ENCODE peak calls at places on chromosomes 6 and 20, in four cellular contexts. One of them, this sample, is unnamed.

GRCh38 chr6:27505209-27506027 is 32.5 kb upstream of the ZNF184 start:
- DNase-seq in stimulated activated CD8-positive, alpha-beta memory T cell treated with anti-CD3 and anti-CD28 coated beads, Interleukin-7, amount 100 ng/mL, for 1 hour: peak
- DNase-seq in stimulated activated CD4-positive, alpha-beta T cell treated with anti-CD3 and anti-CD28 coated beads, Interleukin-15, amount 100 ng/mL, for 1 hour: no peak
- DNase-seq in Caco-2: peak
- DNase-seq in this sample: no peak

GRCh38 chr6:137571854-137572253 is 77.7 kb upstream of the OLIG3 start:
- DNase-seq in stimulated activated CD8-positive, alpha-beta memory T cell treated with anti-CD3 and anti-CD28 coated beads, Interleukin-7, amount 100 ng/mL, for 1 hour: peak
- DNase-seq in stimulated activated CD4-positive, alpha-beta T cell treated with anti-CD3 and anti-CD28 coated beads, Interleukin-15, amount 100 ng/mL, for 1 hour: peak
- DNase-seq in Caco-2: peak
- DNase-seq in this sample: no peak

GRCh38 chr20:12049125-12049524 is 131.4 kb downstream of the BTBD3 start:
- DNase-seq in stimulated activated CD8-positive, alpha-beta memory T cell treated with anti-CD3 and anti-CD28 coated beads, Interleukin-7, amount 100 ng/mL, for 1 hour: no peak
- DNase-seq in stimulated activated CD4-positive, alpha-beta T cell treated with anti-CD3 and anti-CD28 coated beads, Interleukin-15, amount 100 ng/mL, for 1 hour: no peak
- DNase-seq in Caco-2: no peak
- DNase-seq in this sample: no peak

GRCh38 chr20:46801003-46801702 is 91.7 kb downstream of the SLC2A10 start:
- DNase-seq in stimulated activated CD8-positive, alpha-beta memory T cell treated with anti-CD3 and anti-CD28 coated beads, Interleukin-7, amount 100 ng/mL, for 1 hour: no peak
- DNase-seq in stimulated activated CD4-positive, alpha-beta T cell treated with anti-CD3 and anti-CD28 coated beads, Interleukin-15, amount 100 ng/mL, for 1 hour: no peak
- DNase-seq in Caco-2: no peak
- DNase-seq in this sample: no peak

GRCh38 chr6:127366281-127367022 is 23.0 kb upstream of the ECHDC1 start:
- DNase-seq in stimulated activated CD8-positive, alpha-beta memory T cell treated with anti-CD3 and anti-CD28 coated beads, Interleukin-7, amount 100 ng/mL, for 1 hour: no peak
- DNase-seq in stimulated activated CD4-positive, alpha-beta T cell treated with anti-CD3 and anti-CD28 coated beads, Interleukin-15, amount 100 ng/mL, for 1 hour: no peak
- DNase-seq in Caco-2: no peak
- DNase-seq in this sample: no peak

GRCh38 chr6:26268659-26269402 is 96.2 kb upstream of the BTN3A2 start:
- DNase-seq in stimulated activated CD8-positive, alpha-beta memory T cell treated with anti-CD3 and anti-CD28 coated beads, Interleukin-7, amount 100 ng/mL, for 1 hour: no peak
- DNase-seq in stimulated activated CD4-positive, alpha-beta T cell treated with anti-CD3 and anti-CD28 coated beads, Interleukin-15, amount 100 ng/mL, for 1 hour: no peak
- DNase-seq in Caco-2: peak
- DNase-seq in this sample: no peak

GRCh38 chr20:5504061-5504739 is 187.4 kb upstream of the PROKR2 start:
- DNase-seq in stimulated activated CD8-positive, alpha-beta memory T cell treated with anti-CD3 and anti-CD28 coated beads, Interleukin-7, amount 100 ng/mL, for 1 hour: no peak
- DNase-seq in stimulated activated CD4-positive, alpha-beta T cell treated with anti-CD3 and anti-CD28 coated beads, Interleukin-15, amount 100 ng/mL, for 1 hour: no peak
- DNase-seq in Caco-2: no peak
- DNase-seq in this sample: no peak

GRCh38 chr6:142387997-142388815 is 86.4 kb downstream of the ADGRG6 start:
- DNase-seq in stimulated activated CD8-positive, alpha-beta memory T cell treated with anti-CD3 and anti-CD28 coated beads, Interleukin-7, amount 100 ng/mL, for 1 hour: no peak
- DNase-seq in stimulated activated CD4-positive, alpha-beta T cell treated with anti-CD3 and anti-CD28 coated beads, Interleukin-15, amount 100 ng/mL, for 1 hour: no peak
- DNase-seq in Caco-2: peak
- DNase-seq in this sample: no peak

GRCh38 chr6:151763938-151764680 is 43.4 kb upstream of the ESR1 start:
- DNase-seq in stimulated activated CD8-positive, alpha-beta memory T cell treated with anti-CD3 and anti-CD28 coated beads, Interleukin-7, amount 100 ng/mL, for 1 hour: no peak
- DNase-seq in stimulated activated CD4-positive, alpha-beta T cell treated with anti-CD3 and anti-CD28 coated beads, Interleukin-15, amount 100 ng/mL, for 1 hour: peak
- DNase-seq in Caco-2: peak
- DNase-seq in this sample: no peak

GRCh38 chr6:48744948-48745347 is 634.0 kb upstream of the PTCHD4 start:
- DNase-seq in stimulated activated CD8-positive, alpha-beta memory T cell treated with anti-CD3 and anti-CD28 coated beads, Interleukin-7, amount 100 ng/mL, for 1 hour: no peak
- DNase-seq in stimulated activated CD4-positive, alpha-beta T cell treated with anti-CD3 and anti-CD28 coated beads, Interleukin-15, amount 100 ng/mL, for 1 hour: no peak
- DNase-seq in Caco-2: no peak
- DNase-seq in this sample: no peak

GRCh38 chr6:133547136-133547535 is 306.0 kb downstream of the EYA4 start:
- DNase-seq in stimulated activated CD8-positive, alpha-beta memory T cell treated with anti-CD3 and anti-CD28 coated beads, Interleukin-7, amount 100 ng/mL, for 1 hour: no peak
- DNase-seq in stimulated activated CD4-positive, alpha-beta T cell treated with anti-CD3 and anti-CD28 coated beads, Interleukin-15, amount 100 ng/mL, for 1 hour: no peak
- DNase-seq in Caco-2: no peak
- DNase-seq in this sample: no peak

GRCh38 chr6:11329841-11330765 is 97.6 kb upstream of the NEDD9 start:
- DNase-seq in stimulated activated CD8-positive, alpha-beta memory T cell treated with anti-CD3 and anti-CD28 coated beads, Interleukin-7, amount 100 ng/mL, for 1 hour: no peak
- DNase-seq in stimulated activated CD4-positive, alpha-beta T cell treated with anti-CD3 and anti-CD28 coated beads, Interleukin-15, amount 100 ng/mL, for 1 hour: no peak
- DNase-seq in Caco-2: no peak
- DNase-seq in this sample: no peak

GRCh38 chr20:53575481-53576194 is 18.0 kb downstream of the ZNF217 start:
- DNase-seq in stimulated activated CD8-positive, alpha-beta memory T cell treated with anti-CD3 and anti-CD28 coated beads, Interleukin-7, amount 100 ng/mL, for 1 hour: no peak
- DNase-seq in stimulated activated CD4-positive, alpha-beta T cell treated with anti-CD3 and anti-CD28 coated beads, Interleukin-15, amount 100 ng/mL, for 1 hour: no peak
- DNase-seq in Caco-2: no peak
- DNase-seq in this sample: no peak

GRCh38 chr6:136113736-136114173 is 136.4 kb downstream of the MTFR2 start:
- DNase-seq in stimulated activated CD8-positive, alpha-beta memory T cell treated with anti-CD3 and anti-CD28 coated beads, Interleukin-7, amount 100 ng/mL, for 1 hour: no peak
- DNase-seq in stimulated activated CD4-positive, alpha-beta T cell treated with anti-CD3 and anti-CD28 coated beads, Interleukin-15, amount 100 ng/mL, for 1 hour: no peak
- DNase-seq in Caco-2: peak
- DNase-seq in this sample: no peak

GRCh38 chr6:167550936-167551633 is 226.2 kb downstream of the TTLL2 start:
- DNase-seq in stimulated activated CD8-positive, alpha-beta memory T cell treated with anti-CD3 and anti-CD28 coated beads, Interleukin-7, amount 100 ng/mL, for 1 hour: no peak
- DNase-seq in stimulated activated CD4-positive, alpha-beta T cell treated with anti-CD3 and anti-CD28 coated beads, Interleukin-15, amount 100 ng/mL, for 1 hour: no peak
- DNase-seq in Caco-2: no peak
- DNase-seq in this sample: no peak

GRCh38 chr20:7406671-7407070 is 533.6 kb downstream of the HAO1 start:
- DNase-seq in stimulated activated CD8-positive, alpha-beta memory T cell treated with anti-CD3 and anti-CD28 coated beads, Interleukin-7, amount 100 ng/mL, for 1 hour: no peak
- DNase-seq in stimulated activated CD4-positive, alpha-beta T cell treated with anti-CD3 and anti-CD28 coated beads, Interleukin-15, amount 100 ng/mL, for 1 hour: no peak
- DNase-seq in Caco-2: no peak
- DNase-seq in this sample: no peak

GRCh38 chr6:137882225-137882961 is 15.3 kb downstream of the TNFAIP3 start:
- DNase-seq in stimulated activated CD8-positive, alpha-beta memory T cell treated with anti-CD3 and anti-CD28 coated beads, Interleukin-7, amount 100 ng/mL, for 1 hour: no peak
- DNase-seq in stimulated activated CD4-positive, alpha-beta T cell treated with anti-CD3 and anti-CD28 coated beads, Interleukin-15, amount 100 ng/mL, for 1 hour: no peak
- DNase-seq in Caco-2: no peak
- DNase-seq in this sample: no peak

GRCh38 chr20:37711987-37712961 is 18.4 kb downstream of the CTNNBL1 start:
- DNase-seq in stimulated activated CD8-positive, alpha-beta memory T cell treated with anti-CD3 and anti-CD28 coated beads, Interleukin-7, amount 100 ng/mL, for 1 hour: no peak
- DNase-seq in stimulated activated CD4-positive, alpha-beta T cell treated with anti-CD3 and anti-CD28 coated beads, Interleukin-15, amount 100 ng/mL, for 1 hour: no peak
- DNase-seq in Caco-2: no peak
- DNase-seq in this sample: no peak

GRCh38 chr6:32146287-32146686 is 5.5 kb downstream of the PRRT1 start:
- DNase-seq in stimulated activated CD8-positive, alpha-beta memory T cell treated with anti-CD3 and anti-CD28 coated beads, Interleukin-7, amount 100 ng/mL, for 1 hour: no peak
- DNase-seq in stimulated activated CD4-positive, alpha-beta T cell treated with anti-CD3 and anti-CD28 coated beads, Interleukin-15, amount 100 ng/mL, for 1 hour: no peak
- DNase-seq in Caco-2: no peak
- DNase-seq in this sample: no peak

GRCh38 chr6:75213112-75213511 is 7.3 kb upstream of the COL12A1 start:
- DNase-seq in stimulated activated CD8-positive, alpha-beta memory T cell treated with anti-CD3 and anti-CD28 coated beads, Interleukin-7, amount 100 ng/mL, for 1 hour: no peak
- DNase-seq in stimulated activated CD4-positive, alpha-beta T cell treated with anti-CD3 and anti-CD28 coated beads, Interleukin-15, amount 100 ng/mL, for 1 hour: no peak
- DNase-seq in Caco-2: no peak
- DNase-seq in this sample: no peak

GRCh38 chr20:32474009-32474716 is 111.0 kb downstream of the NOL4L start:
- DNase-seq in stimulated activated CD8-positive, alpha-beta memory T cell treated with anti-CD3 and anti-CD28 coated beads, Interleukin-7, amount 100 ng/mL, for 1 hour: no peak
- DNase-seq in stimulated activated CD4-positive, alpha-beta T cell treated with anti-CD3 and anti-CD28 coated beads, Interleukin-15, amount 100 ng/mL, for 1 hour: no peak
- DNase-seq in Caco-2: peak
- DNase-seq in this sample: no peak

GRCh38 chr6:148203970-148204369 is 138.7 kb upstream of the SASH1 start:
- DNase-seq in stimulated activated CD8-positive, alpha-beta memory T cell treated with anti-CD3 and anti-CD28 coated beads, Interleukin-7, amount 100 ng/mL, for 1 hour: peak
- DNase-seq in stimulated activated CD4-positive, alpha-beta T cell treated with anti-CD3 and anti-CD28 coated beads, Interleukin-15, amount 100 ng/mL, for 1 hour: peak
- DNase-seq in Caco-2: no peak
- DNase-seq in this sample: no peak

GRCh38 chr6:141229296-141229695 is 903.4 kb upstream of the GJE1 start:
- DNase-seq in stimulated activated CD8-positive, alpha-beta memory T cell treated with anti-CD3 and anti-CD28 coated beads, Interleukin-7, amount 100 ng/mL, for 1 hour: no peak
- DNase-seq in stimulated activated CD4-positive, alpha-beta T cell treated with anti-CD3 and anti-CD28 coated beads, Interleukin-15, amount 100 ng/mL, for 1 hour: no peak
- DNase-seq in Caco-2: no peak
- DNase-seq in this sample: no peak

GRCh38 chr6:33173228-33174180 is 18.8 kb downstream of the COL11A2 start:
- DNase-seq in stimulated activated CD8-positive, alpha-beta memory T cell treated with anti-CD3 and anti-CD28 coated beads, Interleukin-7, amount 100 ng/mL, for 1 hour: no peak
- DNase-seq in stimulated activated CD4-positive, alpha-beta T cell treated with anti-CD3 and anti-CD28 coated beads, Interleukin-15, amount 100 ng/mL, for 1 hour: no peak
- DNase-seq in Caco-2: no peak
- DNase-seq in this sample: no peak

GRCh38 chr20:23232679-23233308 is 117.8 kb upstream of the NXT1 start:
- DNase-seq in stimulated activated CD8-positive, alpha-beta memory T cell treated with anti-CD3 and anti-CD28 coated beads, Interleukin-7, amount 100 ng/mL, for 1 hour: no peak
- DNase-seq in stimulated activated CD4-positive, alpha-beta T cell treated with anti-CD3 and anti-CD28 coated beads, Interleukin-15, amount 100 ng/mL, for 1 hour: no peak
- DNase-seq in Caco-2: peak
- DNase-seq in this sample: no peak

GRCh38 chr6:94956910-94957309 is 620.4 kb upstream of the MANEA start:
- DNase-seq in stimulated activated CD8-positive, alpha-beta memory T cell treated with anti-CD3 and anti-CD28 coated beads, Interleukin-7, amount 100 ng/mL, for 1 hour: no peak
- DNase-seq in stimulated activated CD4-positive, alpha-beta T cell treated with anti-CD3 and anti-CD28 coated beads, Interleukin-15, amount 100 ng/mL, for 1 hour: no peak
- DNase-seq in Caco-2: no peak
- DNase-seq in this sample: no peak

GRCh38 chr6:37713529-37714119 is 15.9 kb upstream of the MDGA1 start:
- DNase-seq in stimulated activated CD8-positive, alpha-beta memory T cell treated with anti-CD3 and anti-CD28 coated beads, Interleukin-7, amount 100 ng/mL, for 1 hour: no peak
- DNase-seq in stimulated activated CD4-positive, alpha-beta T cell treated with anti-CD3 and anti-CD28 coated beads, Interleukin-15, amount 100 ng/mL, for 1 hour: no peak
- DNase-seq in Caco-2: no peak
- DNase-seq in this sample: no peak

GRCh38 chr20:24657878-24658620 is 188.6 kb downstream of the SYNDIG1 start:
- DNase-seq in stimulated activated CD8-positive, alpha-beta memory T cell treated with anti-CD3 and anti-CD28 coated beads, Interleukin-7, amount 100 ng/mL, for 1 hour: no peak
- DNase-seq in stimulated activated CD4-positive, alpha-beta T cell treated with anti-CD3 and anti-CD28 coated beads, Interleukin-15, amount 100 ng/mL, for 1 hour: no peak
- DNase-seq in Caco-2: no peak
- DNase-seq in this sample: no peak

GRCh38 chr6:158629376-158630221 is 14.9 kb downstream of the DYNLT1 start:
- DNase-seq in stimulated activated CD8-positive, alpha-beta memory T cell treated with anti-CD3 and anti-CD28 coated beads, Interleukin-7, amount 100 ng/mL, for 1 hour: no peak
- DNase-seq in stimulated activated CD4-positive, alpha-beta T cell treated with anti-CD3 and anti-CD28 coated beads, Interleukin-15, amount 100 ng/mL, for 1 hour: no peak
- DNase-seq in Caco-2: no peak
- DNase-seq in this sample: no peak

GRCh38 chr6:82875573-82876185 is 190.0 kb downstream of the UBE3D start:
- DNase-seq in stimulated activated CD8-positive, alpha-beta memory T cell treated with anti-CD3 and anti-CD28 coated beads, Interleukin-7, amount 100 ng/mL, for 1 hour: no peak
- DNase-seq in stimulated activated CD4-positive, alpha-beta T cell treated with anti-CD3 and anti-CD28 coated beads, Interleukin-15, amount 100 ng/mL, for 1 hour: no peak
- DNase-seq in Caco-2: no peak
- DNase-seq in this sample: no peak

This sample was measured in esophagus squamous epithelium.